ENCODE peak calls at places on chromosome 14, in five cellular contexts. M is IMR-90, P is neuronal stem cell, C is H9, Q is H1. T is an unnamed sample.
A peak's percentile ranks its signal among the peaks of the same experiment; 100 is the strongest.

GRCh38 chr14:91246051-91246852 is 1.7 kb upstream of the GPR68 start:
- DNase-seq in M (no peak), C (no peak), P (no peak), Q (no peak), T (no peak)

GRCh38 chr14:49634547-49635334 is at the start of gene DNAAF2:
- DNase-seq in Q (no peak), C (peak; percentile 67), P (peak; percentile 71), M (peak; percentile 76), T (peak; percentile 91)

GRCh38 chr14:55807059-55807499 is 227.1 kb downstream of the KTN1 start:
- DNase-seq in M (peak; percentile 80), P (no peak), C (no peak), Q (no peak), T (no peak)

GRCh38 chr14:42469637-42470426 is 863.2 kb downstream of the LRFN5 start:
- DNase-seq in C (no peak), Q (no peak), M (peak; percentile 25), P (no peak), T (no peak)

GRCh38 chr14:90559811-90560492 is 163.1 kb downstream of the CALM1 start:
- DNase-seq in P (no peak), M (no peak), C (no peak), Q (no peak), T (peak; percentile 45)

GRCh38 chr14:75119056-75119455 is 7.8 kb downstream of the NEK9 start:
- DNase-seq in C (no peak), Q (no peak), P (no peak), M (peak; percentile 38), T (no peak)

GRCh38 chr14:74906923-74907620 is 16.0 kb downstream of the RPS6KL1 start:
- DNase-seq in P (no peak), M (no peak), C (no peak), Q (no peak), T (no peak)

GRCh38 chr14:68384881-68385280 is 408.0 kb downstream of the ZFP36L1 start:
- DNase-seq in P (no peak), Q (no peak), M (no peak), C (no peak), T (no peak)

GRCh38 chr14:56170028-56170427 is 51.8 kb downstream of the PELI2 start:
- DNase-seq in M (peak; percentile 43), C (no peak), Q (no peak), P (no peak), T (peak; percentile 51)

GRCh38 chr14:100592972-100593371 is 5.8 kb upstream of the BEGAIN start:
- DNase-seq in P (no peak), Q (no peak), C (no peak), M (no peak), T (no peak)

GRCh38 chr14:65729547-65729946 is 317.0 kb downstream of the FUT8 start:
- DNase-seq in C (no peak), P (no peak), Q (no peak), M (no peak), T (no peak)

GRCh38 chr14:48527832-48528231 is 852.4 kb upstream of the MDGA2 start:
- DNase-seq in P (no peak), M (no peak), C (peak; percentile 46), Q (no peak), T (peak; percentile 48)

GRCh38 chr14:105418269-105419054 is 1.2 kb upstream of the MTA1 start:
- DNase-seq in C (no peak), M (no peak), P (no peak), Q (no peak), T (no peak)

GRCh38 chr14:105419055-105419304 is 647 bp upstream of the MTA1 start:
- DNase-seq in P (no peak), M (no peak), Q (no peak), C (no peak), T (no peak)

GRCh38 chr14:105420976-105421674 is 1.5 kb downstream of the MTA1 start:
- DNase-seq in M (no peak), P (no peak), Q (no peak), C (no peak), T (no peak)

GRCh38 chr14:105420141-105420975 is 731 bp downstream of the MTA1 start:
- DNase-seq in M (no peak), P (no peak), Q (no peak), C (no peak), T (no peak)

GRCh38 chr14:105419305-105420091 is at the start of gene MTA1:
- DNase-seq in Q (no peak), C (no peak), M (peak; percentile 8), P (peak; percentile 31), T (peak; percentile 38)
- H2BK5ac ChIP-seq in Q (peak within 1 kb of the TSS; percentile 60), C (no peak within 1 kb of the TSS), M (peak within 1 kb of the TSS; percentile 85), P (peak within 1 kb of the TSS; percentile 96), T (peak within 1 kb of the TSS; percentile 50)

GRCh38 chr14:23148596-23149249 is 29.7 kb upstream of the CEBPE start:
- DNase-seq in M (no peak), P (no peak), C (no peak), Q (no peak), T (no peak)
- H2BK5ac ChIP-seq in M (no peak overlapping the region), P (no peak overlapping the region), C (no peak overlapping the region), Q (no peak overlapping the region), T (no peak overlapping the region)

GRCh38 chr14:103073367-103073875 is 10.6 kb upstream of the LBHD2 start:
- DNase-seq in M (no peak), C (no peak), P (no peak), Q (no peak), T (no peak)
- H2BK5ac ChIP-seq in M (no peak overlapping the region), C (no peak overlapping the region), P (peak overlapping the region; percentile 75), Q (no peak overlapping the region), T (no peak overlapping the region)

GRCh38 chr14:93319958-93320357 is 12.9 kb downstream of the BTBD7 start:
- DNase-seq in C (no peak), Q (no peak), M (no peak), P (no peak), T (no peak)
- H2BK5ac ChIP-seq in C (no peak overlapping the region), Q (no peak overlapping the region), M (no peak overlapping the region), P (no peak overlapping the region), T (no peak overlapping the region)